ENCODE peak calls at places on chromosomes 2 and 18, in four cellular contexts. J, S, G and W are unnamed samples.

GRCh38 chr2:16650287-16651249 is 15.1 kb downstream of the CYRIA start:
- DNase-seq in J (no peak), S (peak; percentile 78), G (no peak), W (peak; percentile 90)

GRCh38 chr18:33844232-33844631 is 266.2 kb downstream of the ASXL3 start:
- DNase-seq in J (no peak), S (no peak), G (no peak), W (no peak)

GRCh38 chr2:204645018-204645775 is 99.9 kb downstream of the PARD3B start:
- DNase-seq in S (peak; percentile 64), J (no peak), G (no peak), W (peak; percentile 56)

GRCh38 chr2:186862869-186863709 is 14.1 kb upstream of the ZSWIM2 start:
- DNase-seq in S (peak; percentile 35), G (peak; percentile 34), J (no peak), W (peak; percentile 85)

GRCh38 chr2:226057914-226058313 is 658.4 kb downstream of the NYAP2 start:
- DNase-seq in G (no peak), J (no peak), S (no peak), W (no peak)

GRCh38 chr2:154694881-154695280 is 3.6 kb upstream of the KCNJ3 start:
- DNase-seq in J (no peak), S (no peak), G (no peak), W (no peak)

GRCh38 chr18:12628706-12629702 is 28.9 kb downstream of the SPIRE1 start:
- DNase-seq in J (no peak), G (no peak), S (peak; percentile 89), W (peak; percentile 55)

GRCh38 chr18:35063875-35064274 is 22.7 kb downstream of the MAPRE2 start:
- DNase-seq in S (no peak), J (no peak), G (no peak), W (no peak)

GRCh38 chr2:176106636-176107539 is at the start of gene HOXD11:
- DNase-seq in J (no peak), G (no peak), S (no peak), W (peak; percentile 17)

GRCh38 chr2:26471278-26471677 is 6.6 kb downstream of the OTOF start:
- DNase-seq in G (no peak), J (no peak), S (no peak), W (no peak)

GRCh38 chr2:28709101-28709500 is 42.5 kb upstream of the PPP1CB start:
- DNase-seq in G (no peak), S (peak; percentile 11), J (no peak), W (no peak)

GRCh38 chr2:71778514-71779305 is 325.3 kb downstream of the DYSF start:
- DNase-seq in S (no peak), J (no peak), G (no peak), W (no peak)

GRCh38 chr2:4938246-4938645 is 753.9 kb upstream of the SOX11 start:
- DNase-seq in S (no peak), J (no peak), G (no peak), W (no peak)

GRCh38 chr18:64929026-64929425 is 780.1 kb upstream of the LINC00305 start:
- DNase-seq in S (no peak), J (no peak), G (no peak), W (no peak)

GRCh38 chr2:25279091-25279651 is 62.6 kb downstream of the DNMT3A start:
- DNase-seq in J (peak; percentile 86), S (no peak), G (no peak), W (peak; percentile 36)

GRCh38 chr2:43219383-43220228 is 6.8 kb downstream of the ZFP36L2 start:
- DNase-seq in S (peak; percentile 80), G (peak; percentile 94), J (peak; percentile 80), W (peak; percentile 84)

GRCh38 chr2:148645135-148645924 is 779 bp downstream of the EPC2 start:
- DNase-seq in S (peak; percentile 90), J (peak; percentile 69), G (peak; percentile 98), W (peak; percentile 95)
- TF ChIP-seq POLR2A in S (no peak), J (no peak), G (peak; percentile 78), W (no peak)

DNA sequence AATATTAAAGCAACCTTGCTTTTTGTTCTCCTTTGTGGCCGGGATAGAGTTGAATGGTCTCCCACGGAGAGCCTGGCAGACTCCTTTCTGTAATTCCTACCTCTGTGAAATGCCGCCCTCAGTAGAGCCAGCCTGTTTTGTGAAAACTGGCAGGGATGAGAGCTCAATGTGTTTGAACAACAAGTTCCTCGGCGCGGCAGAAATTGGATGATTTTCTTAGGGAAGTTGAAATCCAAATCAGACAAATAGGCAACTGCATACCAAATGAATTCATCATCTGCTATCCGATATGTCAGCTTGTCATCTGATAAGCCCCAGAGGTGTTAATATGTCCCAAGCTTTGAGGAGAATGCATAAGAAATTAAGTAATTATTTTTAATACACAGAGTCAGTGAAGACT is 82.6 kb upstream of the REV1 start:
- DNase-seq in G (no peak), J (no peak), S (no peak), W (no peak)
- TF ChIP-seq FOS in G (no peak), J (no peak), S (no peak), W (no peak)

GRCh38 chr2:231222318-231223000 is 24.0 kb downstream of the ARMC9 start:
- DNase-seq in S (peak; percentile 88), G (no peak), J (peak; percentile 72), W (peak; percentile 17)
- H3K9ac ChIP-seq in S (peak overlapping the region; percentile 13), G (no peak overlapping the region), J (peak overlapping the region; percentile 19), W (no peak overlapping the region)

GRCh38 chr2:237411683-237412349 is 2.1 kb downstream of the COL6A3 start:
- DNase-seq in G (no peak), S (peak; percentile 70), J (no peak), W (no peak)
- TF ChIP-seq POLR2A in G (no peak), S (no peak), J (no peak), W (no peak)

DNA sequence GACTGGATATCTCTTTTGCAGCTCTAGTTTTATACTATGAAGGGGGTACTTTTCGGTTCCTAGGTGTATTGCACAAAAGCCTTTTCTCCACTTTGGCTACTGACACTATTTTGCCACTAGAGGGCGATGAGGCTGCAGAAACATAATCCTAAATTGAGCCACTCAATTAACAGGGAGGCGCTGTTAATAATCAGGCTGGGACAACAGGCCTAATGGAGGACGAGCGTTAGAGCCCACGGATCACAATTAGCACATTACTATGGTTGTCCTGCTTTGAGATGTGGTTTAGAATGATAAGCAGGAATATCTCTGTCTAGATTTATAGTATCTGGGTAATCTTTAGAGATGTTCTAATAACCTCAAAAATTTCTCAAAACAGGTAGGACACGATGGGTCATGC is 62.2 kb upstream of the PMAIP1 start:
- DNase-seq in S (peak; percentile 67), J (peak; percentile 82), G (peak; percentile 47), W (peak; percentile 75)
- TF ChIP-seq FOS in S (no peak), J (no peak), G (no peak), W (no peak)

DNA sequence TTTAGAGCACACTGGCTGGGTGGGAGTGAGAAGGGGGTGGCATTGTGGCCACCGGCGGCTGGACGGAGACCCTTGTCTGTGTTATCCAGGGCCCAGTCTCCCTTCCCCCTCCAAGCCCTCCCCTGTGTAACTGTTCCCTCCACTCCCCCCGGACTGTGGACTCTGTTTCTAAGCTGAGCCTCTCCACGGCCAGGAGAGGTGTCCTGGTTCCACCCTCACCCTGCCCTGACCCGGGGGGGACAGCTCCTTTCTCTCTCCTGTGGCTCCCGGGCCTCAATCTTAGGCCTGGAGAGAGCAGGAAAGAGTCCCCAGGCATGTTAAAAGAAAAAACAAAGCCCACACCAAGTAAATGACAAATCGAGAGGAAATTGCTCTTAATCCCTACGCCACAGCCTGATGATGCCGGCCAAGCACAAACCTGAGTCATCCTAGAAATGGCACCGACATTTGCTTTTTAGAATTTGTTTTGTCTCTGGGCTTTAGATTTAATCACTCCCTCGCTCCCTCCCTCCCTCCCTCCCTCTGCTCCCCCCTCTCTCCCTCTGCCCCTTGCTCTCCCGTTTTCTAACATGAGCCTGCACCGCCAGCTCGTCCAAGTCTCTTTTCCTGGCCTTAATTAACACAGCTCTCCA is 231.0 kb downstream of the CELF4 start:
- DNase-seq in J (no peak), S (peak; percentile 46), G (no peak), W (no peak)
- H3K9ac ChIP-seq in J (no peak overlapping the region), S (no peak overlapping the region), G (no peak overlapping the region), W (no peak overlapping the region)